ENCODE peak calls at places on chromosomes 4 and X, in nine cellular contexts. One of them, this sample, is unnamed.

GRCh38 chr4:6267573-6267972 is 2.1 kb upstream of the WFS1 start:
- DNase-seq in brain microvascular endothelial cell: no peak
- DNase-seq in A673: peak; percentile 33
- DNase-seq in upper lobe of right lung: no peak
- DNase-seq in GM23248: no peak
- DNase-seq in neural progenitor cell: no peak
- DNase-seq in hepatocyte: no peak
- DNase-seq in cardiac muscle cell: no peak
- DNase-seq in gastrocnemius medialis: no peak
- DNase-seq in this sample: no peak

GRCh38 chrX:30680618-30681017 is 27.4 kb downstream of the GK start:
- DNase-seq in upper lobe of right lung: no peak
- DNase-seq in cardiac muscle cell: no peak
- DNase-seq in neural progenitor cell: no peak
- DNase-seq in GM23248: no peak
- DNase-seq in brain microvascular endothelial cell: no peak
- DNase-seq in A673: peak; percentile 11
- DNase-seq in hepatocyte: no peak
- DNase-seq in gastrocnemius medialis: no peak
- DNase-seq in this sample: no peak

GRCh38 chr4:158238574-158238973 is 28.3 kb downstream of the TMEM144 start:
- DNase-seq in hepatocyte: no peak
- DNase-seq in gastrocnemius medialis: no peak
- DNase-seq in A673: no peak
- DNase-seq in brain microvascular endothelial cell: no peak
- DNase-seq in upper lobe of right lung: no peak
- DNase-seq in neural progenitor cell: peak; percentile 8
- DNase-seq in cardiac muscle cell: no peak
- DNase-seq in GM23248: no peak
- DNase-seq in this sample: no peak

GRCh38 chr4:113109106-113109740 is 59.8 kb downstream of the ANK2 start:
- DNase-seq in neural progenitor cell: no peak
- DNase-seq in GM23248: no peak
- DNase-seq in gastrocnemius medialis: no peak
- DNase-seq in brain microvascular endothelial cell: no peak
- DNase-seq in cardiac muscle cell: no peak
- DNase-seq in upper lobe of right lung: no peak
- DNase-seq in hepatocyte: peak; percentile 50
- DNase-seq in A673: no peak
- DNase-seq in this sample: no peak

GRCh38 chr4:71171592-71171991 is 167.2 kb upstream of the SLC4A4 start:
- DNase-seq in gastrocnemius medialis: no peak
- DNase-seq in brain microvascular endothelial cell: no peak
- DNase-seq in GM23248: no peak
- DNase-seq in A673: no peak
- DNase-seq in hepatocyte: no peak
- DNase-seq in neural progenitor cell: no peak
- DNase-seq in upper lobe of right lung: no peak
- DNase-seq in cardiac muscle cell: no peak
- DNase-seq in this sample: no peak

GRCh38 chr4:56699537-56699936 is 18.4 kb upstream of the HOPX start:
- DNase-seq in A673: no peak
- DNase-seq in neural progenitor cell: no peak
- DNase-seq in GM23248: no peak
- DNase-seq in gastrocnemius medialis: no peak
- DNase-seq in cardiac muscle cell: no peak
- DNase-seq in hepatocyte: no peak
- DNase-seq in upper lobe of right lung: no peak
- DNase-seq in brain microvascular endothelial cell: no peak
- DNase-seq in this sample: no peak

GRCh38 chr4:189305500-189305899 is 635.2 kb upstream of the FRG1 start:
- DNase-seq in gastrocnemius medialis: no peak
- DNase-seq in brain microvascular endothelial cell: no peak
- DNase-seq in upper lobe of right lung: no peak
- DNase-seq in neural progenitor cell: no peak
- DNase-seq in GM23248: no peak
- DNase-seq in cardiac muscle cell: no peak
- DNase-seq in hepatocyte: no peak
- DNase-seq in A673: peak; percentile 44
- DNase-seq in this sample: no peak

GRCh38 chr4:163419074-163419473 is 54.5 kb downstream of the TKTL2 start:
- DNase-seq in A673: no peak
- DNase-seq in hepatocyte: no peak
- DNase-seq in GM23248: no peak
- DNase-seq in brain microvascular endothelial cell: no peak
- DNase-seq in gastrocnemius medialis: no peak
- DNase-seq in cardiac muscle cell: no peak
- DNase-seq in neural progenitor cell: no peak
- DNase-seq in upper lobe of right lung: no peak
- DNase-seq in this sample: no peak

GRCh38 chr4:100288811-100289529 is 98.7 kb upstream of the DDIT4L start:
- DNase-seq in GM23248: peak; percentile 76
- DNase-seq in A673: no peak
- DNase-seq in gastrocnemius medialis: no peak
- DNase-seq in upper lobe of right lung: no peak
- DNase-seq in hepatocyte: no peak
- DNase-seq in neural progenitor cell: no peak
- DNase-seq in brain microvascular endothelial cell: no peak
- DNase-seq in cardiac muscle cell: no peak
- DNase-seq in this sample: no peak

GRCh38 chr4:159227984-159228383 is 125.1 kb downstream of the RAPGEF2 start:
- DNase-seq in upper lobe of right lung: peak; percentile 80
- DNase-seq in brain microvascular endothelial cell: peak; percentile 91
- DNase-seq in neural progenitor cell: peak; percentile 63
- DNase-seq in gastrocnemius medialis: peak; percentile 65
- DNase-seq in A673: peak; percentile 58
- DNase-seq in cardiac muscle cell: peak; percentile 90
- DNase-seq in hepatocyte: peak; percentile 80
- DNase-seq in GM23248: peak; percentile 82
- DNase-seq in this sample: peak; percentile 89

GRCh38 chrX:13647709-13648212 is 5.2 kb upstream of the TCEANC start:
- DNase-seq in brain microvascular endothelial cell: peak; percentile 83
- DNase-seq in gastrocnemius medialis: peak; percentile 21
- DNase-seq in upper lobe of right lung: peak; percentile 58
- DNase-seq in hepatocyte: peak; percentile 77
- DNase-seq in A673: peak; percentile 80
- DNase-seq in GM23248: no peak
- DNase-seq in neural progenitor cell: no peak
- DNase-seq in cardiac muscle cell: peak; percentile 74
- DNase-seq in this sample: peak; percentile 82

GRCh38 chr4:172850838-172851237 is 317.8 kb upstream of the GALNT7 start:
- DNase-seq in hepatocyte: peak; percentile 17
- DNase-seq in gastrocnemius medialis: no peak
- DNase-seq in brain microvascular endothelial cell: peak; percentile 83
- DNase-seq in GM23248: peak; percentile 84
- DNase-seq in neural progenitor cell: no peak
- DNase-seq in A673: peak; percentile 74
- DNase-seq in upper lobe of right lung: no peak
- DNase-seq in cardiac muscle cell: peak; percentile 36
- DNase-seq in this sample: no peak

GRCh38 chr4:140238353-140239041 is 84.5 kb upstream of the MAML3 start:
- DNase-seq in upper lobe of right lung: peak; percentile 92
- DNase-seq in hepatocyte: peak; percentile 67
- DNase-seq in neural progenitor cell: peak; percentile 69
- DNase-seq in brain microvascular endothelial cell: peak; percentile 54
- DNase-seq in A673: peak; percentile 78
- DNase-seq in GM23248: peak; percentile 94
- DNase-seq in cardiac muscle cell: peak; percentile 96
- DNase-seq in gastrocnemius medialis: peak; percentile 90
- DNase-seq in this sample: peak; percentile 92

GRCh38 chr4:70833701-70834100 is 6.0 kb downstream of the GRSF1 start:
- DNase-seq in brain microvascular endothelial cell: no peak
- DNase-seq in upper lobe of right lung: no peak
- DNase-seq in neural progenitor cell: no peak
- DNase-seq in GM23248: peak; percentile 33
- DNase-seq in hepatocyte: no peak
- DNase-seq in A673: no peak
- DNase-seq in gastrocnemius medialis: no peak
- DNase-seq in cardiac muscle cell: no peak
- DNase-seq in this sample: no peak

GRCh38 chrX:150036181-150036580 is 97.9 kb upstream of the EOLA2 start:
- DNase-seq in brain microvascular endothelial cell: peak; percentile 65
- DNase-seq in neural progenitor cell: no peak
- DNase-seq in A673: peak; percentile 23
- DNase-seq in upper lobe of right lung: no peak
- DNase-seq in GM23248: peak; percentile 74
- DNase-seq in hepatocyte: no peak
- DNase-seq in gastrocnemius medialis: no peak
- DNase-seq in cardiac muscle cell: peak; percentile 38
- DNase-seq in this sample: no peak

GRCh38 chrX:97065973-97066372 is 182.3 kb downstream of the RPA4 start:
- DNase-seq in hepatocyte: no peak
- DNase-seq in A673: no peak
- DNase-seq in upper lobe of right lung: no peak
- DNase-seq in brain microvascular endothelial cell: peak; percentile 14
- DNase-seq in gastrocnemius medialis: no peak
- DNase-seq in neural progenitor cell: no peak
- DNase-seq in cardiac muscle cell: no peak
- DNase-seq in GM23248: peak; percentile 34
- DNase-seq in this sample: no peak

GRCh38 chrX:14832151-14832550 is 40.7 kb downstream of the FANCB start:
- DNase-seq in gastrocnemius medialis: no peak
- DNase-seq in upper lobe of right lung: no peak
- DNase-seq in cardiac muscle cell: peak; percentile 17
- DNase-seq in hepatocyte: no peak
- DNase-seq in GM23248: peak; percentile 58
- DNase-seq in brain microvascular endothelial cell: peak; percentile 56
- DNase-seq in neural progenitor cell: no peak
- DNase-seq in A673: no peak
- DNase-seq in this sample: no peak

GRCh38 chr4:133130171-133130570 is 18.9 kb upstream of the PCDH10 start:
- DNase-seq in neural progenitor cell: no peak
- DNase-seq in GM23248: no peak
- DNase-seq in A673: no peak
- DNase-seq in hepatocyte: no peak
- DNase-seq in brain microvascular endothelial cell: peak; percentile 71
- DNase-seq in upper lobe of right lung: no peak
- DNase-seq in cardiac muscle cell: peak; percentile 61
- DNase-seq in gastrocnemius medialis: no peak
- DNase-seq in this sample: no peak

DNA sequence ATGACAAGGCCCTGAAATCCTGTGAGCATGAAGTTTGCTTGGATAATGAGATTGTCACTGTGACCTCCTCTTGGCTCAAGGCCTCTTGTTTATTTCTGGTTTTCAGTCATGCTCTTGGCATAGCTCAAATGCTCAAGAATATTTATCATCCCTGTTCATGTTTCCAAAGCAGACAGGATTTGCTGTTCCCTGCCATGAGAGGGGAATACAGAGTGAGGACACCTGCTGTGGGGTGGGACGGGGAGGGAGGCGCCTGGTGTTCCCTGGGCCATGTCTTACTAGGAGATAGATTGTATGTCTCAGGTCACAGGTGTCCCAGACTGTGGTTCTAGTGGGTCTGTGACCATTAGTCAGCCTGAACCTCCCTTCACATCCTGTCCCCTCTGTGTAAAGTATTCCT is 34.9 kb upstream of the SH3RF1 start:
- DNase-seq in neural progenitor cell: no peak
- DNase-seq in A673: no peak
- DNase-seq in GM23248: no peak
- DNase-seq in gastrocnemius medialis: peak; percentile 85
- DNase-seq in cardiac muscle cell: no peak
- DNase-seq in upper lobe of right lung: no peak
- DNase-seq in hepatocyte: no peak
- DNase-seq in brain microvascular endothelial cell: peak; percentile 9
- DNase-seq in this sample: no peak
- H3K27ac ChIP-seq in neural progenitor cell: no peak overlapping the region
- H3K27ac ChIP-seq in A673: no peak overlapping the region
- H3K27ac ChIP-seq in GM23248: no peak overlapping the region
- H3K27ac ChIP-seq in gastrocnemius medialis: peak overlapping the region; percentile 81
- H3K27ac ChIP-seq in cardiac muscle cell: no peak overlapping the region
- H3K27ac ChIP-seq in upper lobe of right lung: no peak overlapping the region
- H3K27ac ChIP-seq in hepatocyte: no peak overlapping the region
- H3K27ac ChIP-seq in brain microvascular endothelial cell: no peak overlapping the region
- H3K27ac ChIP-seq in this sample: peak overlapping the region; percentile 67

GRCh38 chr4:92447265-92447905 is 143.6 kb downstream of the GRID2 start:
- DNase-seq in upper lobe of right lung: no peak
- DNase-seq in A673: no peak
- DNase-seq in neural progenitor cell: no peak
- DNase-seq in GM23248: no peak
- DNase-seq in hepatocyte: no peak
- DNase-seq in gastrocnemius medialis: no peak
- DNase-seq in brain microvascular endothelial cell: no peak
- DNase-seq in cardiac muscle cell: peak; percentile 40
- DNase-seq in this sample: no peak

GRCh38 chr4:92450694-92451093 is 146.9 kb downstream of the GRID2 start:
- DNase-seq in brain microvascular endothelial cell: no peak
- DNase-seq in A673: no peak
- DNase-seq in GM23248: no peak
- DNase-seq in hepatocyte: no peak
- DNase-seq in neural progenitor cell: no peak
- DNase-seq in cardiac muscle cell: no peak
- DNase-seq in upper lobe of right lung: no peak
- DNase-seq in gastrocnemius medialis: no peak
- DNase-seq in this sample: no peak

GRCh38 chr4:92445127-92445526 is 141.4 kb downstream of the GRID2 start:
- DNase-seq in A673: no peak
- DNase-seq in neural progenitor cell: no peak
- DNase-seq in brain microvascular endothelial cell: no peak
- DNase-seq in hepatocyte: no peak
- DNase-seq in gastrocnemius medialis: no peak
- DNase-seq in GM23248: no peak
- DNase-seq in cardiac muscle cell: no peak
- DNase-seq in upper lobe of right lung: no peak
- DNase-seq in this sample: no peak
- H3K4me3 ChIP-seq in A673: no peak overlapping the region
- H3K4me3 ChIP-seq in neural progenitor cell: no peak overlapping the region
- H3K4me3 ChIP-seq in brain microvascular endothelial cell: no peak overlapping the region
- H3K4me3 ChIP-seq in hepatocyte: no peak overlapping the region
- H3K4me3 ChIP-seq in gastrocnemius medialis: no peak overlapping the region
- H3K4me3 ChIP-seq in GM23248: no peak overlapping the region
- H3K4me3 ChIP-seq in cardiac muscle cell: no peak overlapping the region
- H3K4me3 ChIP-seq in upper lobe of right lung: no peak overlapping the region
- H3K4me3 ChIP-seq in this sample: no peak overlapping the region

GRCh38 chrX:153981231-153981630 is 8.7 kb downstream of the TMEM187 start:
- DNase-seq in brain microvascular endothelial cell: no peak
- DNase-seq in GM23248: no peak
- DNase-seq in A673: no peak
- DNase-seq in hepatocyte: no peak
- DNase-seq in cardiac muscle cell: no peak
- DNase-seq in neural progenitor cell: no peak
- DNase-seq in upper lobe of right lung: no peak
- DNase-seq in gastrocnemius medialis: no peak
- DNase-seq in this sample: no peak
- H3K27ac ChIP-seq in brain microvascular endothelial cell: no peak overlapping the region
- H3K27ac ChIP-seq in GM23248: no peak overlapping the region
- H3K27ac ChIP-seq in A673: no peak overlapping the region
- H3K27ac ChIP-seq in hepatocyte: no peak overlapping the region
- H3K27ac ChIP-seq in cardiac muscle cell: no peak overlapping the region
- H3K27ac ChIP-seq in neural progenitor cell: no peak overlapping the region
- H3K27ac ChIP-seq in upper lobe of right lung: no peak overlapping the region
- H3K27ac ChIP-seq in gastrocnemius medialis: no peak overlapping the region
- H3K27ac ChIP-seq in this sample: no peak overlapping the region

DNA sequence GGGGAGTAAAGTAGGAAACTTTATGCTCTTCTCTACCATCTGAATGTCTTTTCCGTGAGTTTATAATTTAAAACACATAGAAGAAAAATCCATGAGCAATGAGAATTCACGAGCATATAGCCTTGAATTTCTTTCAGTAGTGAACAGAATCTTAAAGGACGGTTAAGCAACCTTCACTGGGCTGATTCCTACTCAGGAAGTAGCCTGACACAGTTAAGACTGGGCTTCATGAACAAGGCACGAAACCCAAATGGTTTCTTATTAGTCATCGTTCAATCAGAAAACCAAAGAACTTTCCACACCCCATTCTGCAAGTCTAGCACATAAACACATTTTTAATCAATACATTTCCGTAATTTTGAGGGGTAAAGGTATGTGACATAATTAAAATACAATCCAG is 95.8 kb downstream of the SH3KBP1 start:
- DNase-seq in neural progenitor cell: no peak
- DNase-seq in hepatocyte: no peak
- DNase-seq in GM23248: peak; percentile 86
- DNase-seq in upper lobe of right lung: no peak
- DNase-seq in brain microvascular endothelial cell: peak; percentile 15
- DNase-seq in gastrocnemius medialis: no peak
- DNase-seq in cardiac muscle cell: peak; percentile 65
- DNase-seq in A673: no peak
- DNase-seq in this sample: no peak
- H3K4me3 ChIP-seq in neural progenitor cell: no peak overlapping the region
- H3K4me3 ChIP-seq in hepatocyte: no peak overlapping the region
- H3K4me3 ChIP-seq in GM23248: peak overlapping the region; percentile 55
- H3K4me3 ChIP-seq in upper lobe of right lung: no peak overlapping the region
- H3K4me3 ChIP-seq in brain microvascular endothelial cell: no peak overlapping the region
- H3K4me3 ChIP-seq in gastrocnemius medialis: no peak overlapping the region
- H3K4me3 ChIP-seq in cardiac muscle cell: no peak overlapping the region
- H3K4me3 ChIP-seq in A673: no peak overlapping the region
- H3K4me3 ChIP-seq in this sample: no peak overlapping the region

This sample was measured in right atrium auricular region.